ENCODE peak calls at places on chromosomes 3 and 15, in five cellular contexts. R is endodermal cell, N is GM23248, I is body of pancreas, S is colonic mucosa. K is an unnamed sample.

GRCh38 chr3:149494759-149495580 is 20.5 kb downstream of the TM4SF4 start:
- DNase-seq in R (no peak), N (peak; percentile 80), I (no peak), S (no peak), K (no peak)

GRCh38 chr3:127037971-127038446 is 55.1 kb downstream of the PLXNA1 start:
- DNase-seq in R (no peak), N (no peak), I (peak; percentile 3), S (no peak), K (no peak)

GRCh38 chr15:39786444-39787056 is 3.9 kb upstream of the FSIP1 start:
- DNase-seq in R (no peak), N (peak; percentile 81), I (no peak), S (no peak), K (peak; percentile 71)

GRCh38 chr3:48896991-48897390 is 1.7 kb downstream of the SLC25A20 start:
- DNase-seq in R (no peak), N (no peak), I (no peak), S (no peak), K (no peak)

GRCh38 chr3:129583289-129583688 is 23.2 kb downstream of the PLXND1 start:
- DNase-seq in R (no peak), N (no peak), I (no peak), S (no peak), K (no peak)

GRCh38 chr15:63864186-63864585 is 30.4 kb upstream of the HERC1 start:
- DNase-seq in R (no peak), N (no peak), I (no peak), S (no peak), K (no peak)

GRCh38 chr3:126355777-126356372 is 1.3 kb downstream of the KLF15 start:
- DNase-seq in R (peak; percentile 97), N (peak; percentile 70), I (peak; percentile 99), S (peak; percentile 83), K (peak; percentile 90)

GRCh38 chr15:35256555-35256954 is 171.5 kb upstream of the NANOGP8 start:
- DNase-seq in R (no peak), N (peak; percentile 9), I (no peak), S (no peak), K (no peak)

GRCh38 chr3:8760506-8760905 is 8.9 kb downstream of the OXTR start:
- DNase-seq in R (no peak), N (peak; percentile 5), I (no peak), S (no peak), K (no peak)

GRCh38 chr3:56985460-56986327 is 74.8 kb upstream of the SPATA12 start:
- DNase-seq in R (no peak), N (peak; percentile 71), I (no peak), S (no peak), K (no peak)

GRCh38 chr3:66376568-66376967 is 124.3 kb downstream of the LRIG1 start:
- DNase-seq in R (no peak), N (peak; percentile 48), I (peak; percentile 75), S (peak; percentile 86), K (peak; percentile 69)

GRCh38 chr15:91183630-91184029 is 83.6 kb downstream of the SV2B start:
- DNase-seq in R (no peak), N (no peak), I (no peak), S (no peak), K (no peak)

GRCh38 chr3:171281256-171281655 is 178.9 kb downstream of the TNIK start:
- DNase-seq in R (no peak), N (no peak), I (no peak), S (no peak), K (no peak)

GRCh38 chr3:63351159-63352007 is 73.3 kb downstream of the SYNPR start:
- DNase-seq in R (no peak), N (peak; percentile 80), I (no peak), S (peak; percentile 35), K (peak; percentile 55)

GRCh38 chr15:91885714-91886265 is 32.3 kb downstream of the SLCO3A1 start:
- DNase-seq in R (no peak), N (no peak), I (no peak), S (no peak), K (no peak)

GRCh38 chr3:122992628-122993570 is 34.7 kb downstream of the SEMA5B start:
- DNase-seq in R (no peak), N (peak; percentile 48), I (no peak), S (peak; percentile 31), K (no peak)

GRCh38 chr3:129732200-129732876 is 125.9 kb upstream of the PLXND1 start:
- DNase-seq in R (no peak), N (peak; percentile 14), I (no peak), S (no peak), K (no peak)

GRCh38 chr3:16816048-16816780 is 68.5 kb upstream of the PLCL2 start:
- DNase-seq in R (no peak), N (no peak), I (no peak), S (no peak), K (no peak)

GRCh38 chr3:141449424-141449823 is 37.4 kb upstream of the RASA2 start:
- DNase-seq in R (no peak), N (no peak), I (no peak), S (no peak), K (no peak)

GRCh38 chr3:82957079-82957478 is 1195.6 kb upstream of the GBE1 start:
- DNase-seq in R (no peak), N (no peak), I (no peak), S (no peak), K (no peak)

GRCh38 chr3:126523745-126524428 is at the start of gene CHST13:
- DNase-seq in R (peak; percentile 88), N (peak; percentile 79), I (peak; percentile 64), S (peak; percentile 53), K (no peak)

GRCh38 chr3:197555281-197556261 is at the start of gene BDH1:
- DNase-seq in R (peak; percentile 87), N (peak; percentile 36), I (peak; percentile 58), S (peak; percentile 73), K (peak; percentile 13)

GRCh38 chr15:50227076-50227475 is 38.5 kb downstream of the HDC start:
- DNase-seq in R (no peak), N (peak; percentile 59), I (no peak), S (no peak), K (no peak)

GRCh38 chr3:42886294-42886822 is 10.7 kb upstream of the CYP8B1 start:
- DNase-seq in R (no peak), N (no peak), I (no peak), S (no peak), K (no peak)

GRCh38 chr3:84307339-84307738 is 651.5 kb upstream of the CADM2 start:
- DNase-seq in R (no peak), N (no peak), I (no peak), S (no peak), K (no peak)

GRCh38 chr3:148737104-148737525 is 39.4 kb downstream of the AGTR1 start:
- DNase-seq in R (no peak), N (peak; percentile 58), I (no peak), S (no peak), K (no peak)

GRCh38 chr3:151501905-151502615 is 41.2 kb upstream of the IGSF10 start:
- DNase-seq in R (no peak), N (no peak), I (no peak), S (no peak), K (peak; percentile 4)

GRCh38 chr3:161854232-161854771 is 357.7 kb downstream of the OTOL1 start:
- DNase-seq in R (peak; percentile 87), N (peak; percentile 45), I (peak; percentile 23), S (peak; percentile 38), K (no peak)

GRCh38 chr15:20295238-20295811 is 246.3 kb downstream of the GOLGA6L6 start:
- DNase-seq in R (peak; percentile 35), N (no peak), I (no peak), S (no peak), K (no peak)

DNA sequence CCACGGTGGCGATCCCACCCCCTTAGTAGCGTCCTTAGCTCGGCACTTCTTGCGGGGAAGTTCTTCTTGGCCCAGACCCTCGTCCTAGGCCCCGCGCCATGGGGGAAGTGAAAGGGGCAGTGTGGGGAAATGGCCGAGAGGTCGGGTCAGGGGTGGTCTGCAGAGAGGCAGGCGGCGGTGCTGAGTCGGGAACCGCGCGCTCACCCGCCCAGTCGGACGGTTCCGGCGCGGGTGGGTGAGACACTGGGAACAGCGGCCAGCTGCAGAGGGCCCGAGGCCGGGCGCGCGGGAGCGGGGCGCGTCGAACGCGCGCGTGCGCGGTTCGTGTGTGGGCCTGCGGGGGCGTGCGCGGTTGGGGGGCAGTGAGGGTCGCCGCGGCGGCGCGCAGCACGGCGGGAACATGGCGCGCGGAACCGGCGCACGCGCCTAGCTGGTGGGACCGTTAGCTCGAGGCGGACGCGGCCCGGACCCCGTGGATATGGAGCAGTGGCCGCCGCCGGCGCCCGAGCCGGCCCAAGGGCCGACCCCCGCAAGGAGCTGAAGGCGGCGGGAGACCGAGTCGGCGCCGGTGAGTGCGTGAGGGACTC is 246.9 kb downstream of the GOLGA6L6 start:
- DNase-seq in R (peak; percentile 44), N (no peak), I (no peak), S (no peak), K (no peak)
- H3K9me3 ChIP-seq in R (peaks cover 76% of the 10 kb centered on the region), N (peaks cover 1% of the 10 kb centered on the region), I (no peaks in the 10 kb centered on the region), S (peaks cover 11% of the 10 kb centered on the region), K (peaks cover 30% of the 10 kb centered on the region)

GRCh38 chr3:26535151-26535550 is 87.4 kb upstream of the LRRC3B start:
- DNase-seq in R (no peak), N (no peak), I (no peak), S (no peak), K (no peak)
- H3K9me3 ChIP-seq in R (no peaks in the 10 kb centered on the region), N (no peaks in the 10 kb centered on the region), I (no peaks in the 10 kb centered on the region), S (no peaks in the 10 kb centered on the region), K (peaks cover 4% of the 10 kb centered on the region)

GRCh38 chr3:177860236-177860635 is 663.0 kb upstream of the TBL1XR1 start:
- DNase-seq in R (no peak), N (no peak), I (no peak), S (no peak), K (no peak)

DNA sequence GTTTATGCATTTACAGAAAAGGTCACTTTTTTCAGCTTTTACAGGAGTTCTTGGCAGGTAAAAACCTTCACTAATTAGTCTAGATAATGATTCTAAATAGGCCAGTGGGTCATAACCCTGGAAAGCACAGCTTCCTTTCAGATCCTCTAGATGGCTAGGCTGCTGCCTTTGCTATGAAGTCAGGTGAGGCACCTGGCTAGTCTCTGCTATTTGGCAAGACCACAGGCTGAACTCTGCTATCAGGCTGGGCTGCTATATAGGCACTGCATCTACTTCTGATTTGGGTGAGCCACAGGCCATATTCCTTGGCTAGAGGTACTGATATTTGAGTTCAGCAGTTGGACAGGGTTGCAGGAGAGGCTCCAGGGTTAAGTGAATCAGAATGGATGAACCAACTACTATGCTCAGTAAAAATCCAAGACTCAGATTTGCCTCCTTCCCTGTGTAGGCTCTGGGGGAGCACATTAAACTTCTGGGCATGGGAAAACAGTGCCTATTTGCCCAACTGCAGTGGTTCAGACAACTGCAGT is 665.7 kb upstream of the TBL1XR1 start:
- DNase-seq in R (no peak), N (no peak), I (no peak), S (no peak), K (no peak)
- H3K9me3 ChIP-seq in R (peaks cover 9% of the 10 kb centered on the region), N (no peaks in the 10 kb centered on the region), I (no peaks in the 10 kb centered on the region), S (peaks cover 4% of the 10 kb centered on the region), K (no peaks in the 10 kb centered on the region)

DNA sequence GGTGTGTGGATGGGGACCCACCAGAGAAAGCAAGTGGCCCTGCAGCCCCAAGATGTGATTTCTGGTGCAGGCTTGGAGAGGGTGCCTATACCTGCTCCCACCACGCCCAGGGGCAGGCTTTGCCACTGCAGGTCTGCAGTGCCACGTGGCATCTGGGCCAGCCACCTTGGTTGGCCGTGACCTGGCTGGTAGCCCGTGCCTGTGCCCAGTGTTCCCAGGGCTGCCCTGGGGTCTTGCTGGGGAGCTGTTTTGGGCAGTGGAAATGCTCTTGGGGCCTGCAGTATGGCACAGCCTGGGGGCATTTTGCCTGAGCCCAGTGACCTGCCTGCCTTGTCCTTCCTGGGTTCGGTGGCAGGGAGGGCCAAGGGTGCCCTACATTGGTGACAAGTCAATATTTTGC is 203.4 kb downstream of the UBE3A start:
- DNase-seq in R (no peak), N (no peak), I (no peak), S (no peak), K (no peak)
- H3K9me3 ChIP-seq in R (no peaks in the 10 kb centered on the region), N (no peaks in the 10 kb centered on the region), I (no peaks in the 10 kb centered on the region), S (no peaks in the 10 kb centered on the region), K (peaks cover 8% of the 10 kb centered on the region)

GRCh38 chr3:30183421-30183820 is 423.0 kb upstream of the TGFBR2 start:
- DNase-seq in R (no peak), N (no peak), I (no peak), S (no peak), K (no peak)
- H3K9me3 ChIP-seq in R (no peaks in the 10 kb centered on the region), N (no peaks in the 10 kb centered on the region), I (no peaks in the 10 kb centered on the region), S (no peaks in the 10 kb centered on the region), K (no peaks in the 10 kb centered on the region)

K was measured in endothelial cell of umbilical vein.